ENCODE peak calls at places on chromosomes 7 and 10, in six cellular contexts. J is EL; I is HT-29; Z is GF-D8; A is stimulated activated CD4-positive, alpha-beta T cell treated with anti-CD3 and anti-CD28 coated beads, Interleukin-4, amount 100 ng/mL, for 1 hour; H is Daoy. D is an unnamed sample.
A peak's percentile ranks its signal among the peaks of the same experiment; 100 is the strongest.

GRCh38 chr10:131427253-131427652 is 115.7 kb upstream of the TCERG1L start:
- DNase-seq in Z (no peak), I (no peak), J (no peak), A (no peak), H (no peak), D (no peak)

GRCh38 chr10:27695088-27695487 is 50.5 kb downstream of the MKX start:
- DNase-seq in I (no peak), Z (no peak), J (no peak), H (no peak), A (no peak), D (no peak)

GRCh38 chr7:37390149-37390548 is 58.5 kb downstream of the ELMO1 start:
- DNase-seq in J (no peak), A (no peak), Z (peak; percentile 96), I (no peak), H (no peak), D (no peak)

GRCh38 chr10:70931168-70931805 is 42.9 kb upstream of the PCBD1 start:
- DNase-seq in J (peak; percentile 57), A (no peak), Z (no peak), I (no peak), H (peak; percentile 75), D (no peak)

GRCh38 chr7:122018032-122018431 is 126.0 kb downstream of the AASS start:
- DNase-seq in I (no peak), H (no peak), A (no peak), Z (no peak), J (no peak), D (no peak)

GRCh38 chr10:8059191-8059936 is 4.9 kb downstream of the GATA3 start:
- DNase-seq in A (no peak), I (no peak), H (no peak), J (no peak), Z (no peak), D (no peak)

GRCh38 chr7:99029481-99030144 is 114.3 kb downstream of the SMURF1 start:
- DNase-seq in Z (no peak), H (no peak), I (no peak), A (no peak), J (no peak), D (peak; percentile 68)

GRCh38 chr10:108471420-108471819 is 1306.9 kb upstream of the SORCS1 start:
- DNase-seq in H (no peak), J (no peak), A (no peak), I (no peak), Z (no peak), D (no peak)

GRCh38 chr10:186911-187310 is 51.7 kb downstream of the ZMYND11 start:
- DNase-seq in A (no peak), H (no peak), I (no peak), J (no peak), Z (no peak), D (no peak)

GRCh38 chr7:519429-519973 is at the start of gene PDGFA:
- DNase-seq in J (peak; percentile 57), Z (no peak), I (peak; percentile 56), A (peak; percentile 36), H (peak; percentile 80), D (no peak)

GRCh38 chr7:150931199-150931869 is 46.8 kb downstream of the KCNH2 start:
- DNase-seq in A (no peak), I (no peak), Z (peak; percentile 21), J (no peak), H (no peak), D (no peak)

GRCh38 chr7:136009488-136010079 is 32.4 kb upstream of the MTPN start:
- DNase-seq in Z (no peak), J (peak; percentile 45), I (peak; percentile 82), A (no peak), H (peak; percentile 18), D (peak; percentile 77)

GRCh38 chr7:138625849-138626230 is 75.3 kb downstream of the SVOPL start:
- DNase-seq in A (no peak), I (no peak), Z (peak; percentile 77), H (no peak), J (no peak), D (peak; percentile 77)

GRCh38 chr10:52004342-52004949 is 305.1 kb upstream of the CSTF2T start:
- DNase-seq in H (peak; percentile 3), A (no peak), J (peak; percentile 39), I (peak; percentile 72), Z (no peak), D (peak; percentile 77)

GRCh38 chr10:100586959-100587358 is 51.2 kb downstream of the HIF1AN start:
- DNase-seq in I (no peak), A (no peak), J (no peak), Z (no peak), H (no peak), D (no peak)

GRCh38 chr7:33062023-33062781 is at the start of gene NT5C3A:
- DNase-seq in J (peak; percentile 46), Z (no peak), A (peak; percentile 24), I (peak; percentile 68), H (peak; percentile 61), D (peak; percentile 51)

GRCh38 chr10:88104213-88104612 is 240.8 kb downstream of the PTEN start:
- DNase-seq in H (no peak), J (no peak), Z (no peak), I (no peak), A (no peak), D (no peak)

GRCh38 chr7:36315309-36315948 is 74.2 kb upstream of the ANLN start:
- DNase-seq in A (no peak), Z (no peak), I (peak; percentile 19), H (no peak), J (no peak), D (no peak)

GRCh38 chr10:37490266-37490665 is 364.9 kb downstream of the ANKRD30A start:
- DNase-seq in H (no peak), Z (no peak), A (no peak), I (no peak), J (no peak), D (no peak)

GRCh38 chr10:87064651-87065050 is 30.0 kb downstream of the GLUD1 start:
- DNase-seq in Z (no peak), A (no peak), J (no peak), I (no peak), H (no peak), D (no peak)

GRCh38 chr10:4833286-4833685 is 7.3 kb downstream of the AKR1E2 start:
- DNase-seq in I (no peak), J (no peak), A (no peak), Z (no peak), H (no peak), D (no peak)

GRCh38 chr10:95220539-95220938 is 26.5 kb downstream of the ACSM6 start:
- DNase-seq in Z (no peak), A (no peak), J (no peak), I (no peak), H (no peak), D (no peak)

GRCh38 chr10:114199239-114199638 is 20.1 kb downstream of the TDRD1 start:
- DNase-seq in A (no peak), J (no peak), H (no peak), I (no peak), Z (no peak), D (no peak)

GRCh38 chr7:31782411-31782991 is 95.5 kb downstream of the PPP1R17 start:
- DNase-seq in H (peak; percentile 81), Z (no peak), I (peak; percentile 80), J (peak; percentile 83), A (no peak), D (peak; percentile 94)

GRCh38 chr10:97768322-97769315 is 3.2 kb downstream of the SFRP5 start:
- DNase-seq in Z (no peak), H (no peak), J (no peak), I (no peak), A (no peak), D (no peak)

GRCh38 chr10:74529205-74529604 is 297.2 kb upstream of the KAT6B start:
- DNase-seq in J (no peak), Z (no peak), A (no peak), H (no peak), I (no peak), D (no peak)